ENCODE peak calls at places on chromosomes 4 and X, in nine cellular contexts. One of them, this sample, is unnamed.

GRCh38 chrX:96791559-96791958 is 92.1 kb upstream of the RPA4 start:
- DNase-seq in AG09319: no peak
- DNase-seq in iPS-NIHi11: no peak
- DNase-seq in stomach: no peak
- DNase-seq in cardiac muscle cell: no peak
- DNase-seq in M059J: no peak
- DNase-seq in kidney tubule cell: no peak
- DNase-seq in GM12878: no peak
- DNase-seq in B cell: no peak
- DNase-seq in this sample: no peak

GRCh38 chr4:72295966-72296557 is 264.3 kb downstream of the NPFFR2 start:
- DNase-seq in iPS-NIHi11: peak
- DNase-seq in cardiac muscle cell: peak
- DNase-seq in stomach: no peak
- DNase-seq in B cell: no peak
- DNase-seq in kidney tubule cell: peak
- DNase-seq in AG09319: peak
- DNase-seq in GM12878: no peak
- DNase-seq in M059J: peak
- DNase-seq in this sample: peak

GRCh38 chr4:20323991-20324390 is 72.3 kb downstream of the SLIT2 start:
- DNase-seq in M059J: peak
- DNase-seq in stomach: no peak
- DNase-seq in cardiac muscle cell: peak
- DNase-seq in GM12878: no peak
- DNase-seq in iPS-NIHi11: no peak
- DNase-seq in B cell: no peak
- DNase-seq in AG09319: no peak
- DNase-seq in kidney tubule cell: peak
- DNase-seq in this sample: no peak

GRCh38 chr4:105896461-105896939 is 1.2 kb downstream of the NPNT start:
- DNase-seq in cardiac muscle cell: no peak
- DNase-seq in AG09319: no peak
- DNase-seq in B cell: no peak
- DNase-seq in kidney tubule cell: peak
- DNase-seq in M059J: no peak
- DNase-seq in stomach: no peak
- DNase-seq in GM12878: no peak
- DNase-seq in iPS-NIHi11: peak
- DNase-seq in this sample: no peak

GRCh38 chrX:15737957-15738685 is at the start of gene CA5B:
- DNase-seq in GM12878: peak
- DNase-seq in cardiac muscle cell: peak
- DNase-seq in B cell: peak
- DNase-seq in M059J: peak
- DNase-seq in iPS-NIHi11: peak
- DNase-seq in stomach: peak
- DNase-seq in kidney tubule cell: peak
- DNase-seq in AG09319: peak
- DNase-seq in this sample: peak

GRCh38 chrX:34585561-34585960 is 71.5 kb downstream of the TMEM47 start:
- DNase-seq in stomach: no peak
- DNase-seq in AG09319: no peak
- DNase-seq in M059J: peak
- DNase-seq in kidney tubule cell: no peak
- DNase-seq in GM12878: no peak
- DNase-seq in B cell: no peak
- DNase-seq in iPS-NIHi11: no peak
- DNase-seq in cardiac muscle cell: no peak
- DNase-seq in this sample: no peak

GRCh38 chr4:38664704-38665401 is 854 bp downstream of the KLF3 start:
- DNase-seq in GM12878: no peak
- DNase-seq in AG09319: no peak
- DNase-seq in iPS-NIHi11: peak
- DNase-seq in cardiac muscle cell: peak
- DNase-seq in kidney tubule cell: peak
- DNase-seq in stomach: peak
- DNase-seq in M059J: peak
- DNase-seq in B cell: peak
- DNase-seq in this sample: peak

GRCh38 chrX:130110379-130111219 is at the start of gene ELF4:
- DNase-seq in GM12878: no peak
- DNase-seq in kidney tubule cell: peak
- DNase-seq in stomach: peak
- DNase-seq in cardiac muscle cell: peak
- DNase-seq in B cell: peak
- DNase-seq in M059J: peak
- DNase-seq in AG09319: no peak
- DNase-seq in iPS-NIHi11: peak
- DNase-seq in this sample: peak

GRCh38 chr4:68272860-68273259 is 27.4 kb upstream of the TMPRSS11B start:
- DNase-seq in kidney tubule cell: peak
- DNase-seq in B cell: no peak
- DNase-seq in iPS-NIHi11: peak
- DNase-seq in GM12878: no peak
- DNase-seq in M059J: no peak
- DNase-seq in AG09319: no peak
- DNase-seq in stomach: no peak
- DNase-seq in cardiac muscle cell: no peak
- DNase-seq in this sample: no peak

GRCh38 chr4:60134106-60134505 is 1066.0 kb upstream of the ADGRL3 start:
- DNase-seq in kidney tubule cell: no peak
- DNase-seq in iPS-NIHi11: no peak
- DNase-seq in M059J: no peak
- DNase-seq in cardiac muscle cell: no peak
- DNase-seq in B cell: no peak
- DNase-seq in AG09319: no peak
- DNase-seq in GM12878: no peak
- DNase-seq in stomach: no peak
- DNase-seq in this sample: no peak

GRCh38 chr4:169799260-169799659 is 41.5 kb upstream of the HPF1 start:
- DNase-seq in GM12878: no peak
- DNase-seq in AG09319: no peak
- DNase-seq in iPS-NIHi11: no peak
- DNase-seq in cardiac muscle cell: no peak
- DNase-seq in M059J: no peak
- DNase-seq in B cell: no peak
- DNase-seq in kidney tubule cell: peak
- DNase-seq in stomach: no peak
- DNase-seq in this sample: no peak

GRCh38 chr4:101169044-101170014 is 178.0 kb downstream of the PPP3CA start:
- DNase-seq in AG09319: peak
- DNase-seq in stomach: peak
- DNase-seq in iPS-NIHi11: peak
- DNase-seq in GM12878: peak
- DNase-seq in B cell: peak
- DNase-seq in M059J: peak
- DNase-seq in cardiac muscle cell: peak
- DNase-seq in kidney tubule cell: peak
- DNase-seq in this sample: peak

GRCh38 chr4:138236035-138236434 is 6.1 kb downstream of the SLC7A11 start:
- DNase-seq in iPS-NIHi11: no peak
- DNase-seq in cardiac muscle cell: no peak
- DNase-seq in M059J: peak
- DNase-seq in stomach: no peak
- DNase-seq in GM12878: no peak
- DNase-seq in kidney tubule cell: no peak
- DNase-seq in B cell: no peak
- DNase-seq in AG09319: no peak
- DNase-seq in this sample: no peak

GRCh38 chrX:119784747-119785446 is 6.5 kb downstream of the RPL39 start:
- DNase-seq in AG09319: no peak
- DNase-seq in GM12878: no peak
- DNase-seq in kidney tubule cell: peak
- DNase-seq in M059J: peak
- DNase-seq in iPS-NIHi11: peak
- DNase-seq in cardiac muscle cell: no peak
- DNase-seq in B cell: peak
- DNase-seq in stomach: peak
- DNase-seq in this sample: peak

GRCh38 chr4:52529983-52530382 is 129.1 kb downstream of the USP46 start:
- DNase-seq in kidney tubule cell: no peak
- DNase-seq in cardiac muscle cell: no peak
- DNase-seq in iPS-NIHi11: no peak
- DNase-seq in GM12878: no peak
- DNase-seq in AG09319: no peak
- DNase-seq in B cell: no peak
- DNase-seq in M059J: no peak
- DNase-seq in stomach: no peak
- DNase-seq in this sample: no peak

GRCh38 chr4:80495847-80496246 is 160.3 kb downstream of the CFAP299 start:
- DNase-seq in B cell: no peak
- DNase-seq in cardiac muscle cell: no peak
- DNase-seq in AG09319: no peak
- DNase-seq in iPS-NIHi11: peak
- DNase-seq in GM12878: no peak
- DNase-seq in M059J: no peak
- DNase-seq in stomach: no peak
- DNase-seq in kidney tubule cell: no peak
- DNase-seq in this sample: no peak

GRCh38 chrX:107107459-107107858 is 11.2 kb downstream of the RBM41 start:
- DNase-seq in iPS-NIHi11: no peak
- DNase-seq in GM12878: no peak
- DNase-seq in cardiac muscle cell: no peak
- DNase-seq in AG09319: no peak
- DNase-seq in M059J: peak
- DNase-seq in kidney tubule cell: peak
- DNase-seq in B cell: no peak
- DNase-seq in stomach: no peak
- DNase-seq in this sample: no peak

GRCh38 chrX:42151808-42152207 is 228.5 kb upstream of the CASK start:
- DNase-seq in GM12878: no peak
- DNase-seq in stomach: no peak
- DNase-seq in AG09319: no peak
- DNase-seq in cardiac muscle cell: no peak
- DNase-seq in iPS-NIHi11: no peak
- DNase-seq in kidney tubule cell: no peak
- DNase-seq in M059J: peak
- DNase-seq in B cell: no peak
- DNase-seq in this sample: no peak

GRCh38 chr4:79865253-79865652 is 207.8 kb downstream of the ANTXR2 start:
- DNase-seq in GM12878: no peak
- DNase-seq in AG09319: no peak
- DNase-seq in B cell: no peak
- DNase-seq in iPS-NIHi11: no peak
- DNase-seq in kidney tubule cell: peak
- DNase-seq in stomach: no peak
- DNase-seq in cardiac muscle cell: no peak
- DNase-seq in M059J: peak
- DNase-seq in this sample: no peak

GRCh38 chrX:9681422-9681821 is 84.2 kb downstream of the GPR143 start:
- DNase-seq in kidney tubule cell: peak
- DNase-seq in AG09319: no peak
- DNase-seq in M059J: peak
- DNase-seq in GM12878: no peak
- DNase-seq in iPS-NIHi11: no peak
- DNase-seq in cardiac muscle cell: no peak
- DNase-seq in stomach: no peak
- DNase-seq in B cell: no peak
- DNase-seq in this sample: no peak

GRCh38 chr4:10205223-10205622 is 88.6 kb upstream of the WDR1 start:
- DNase-seq in iPS-NIHi11: no peak
- DNase-seq in AG09319: no peak
- DNase-seq in cardiac muscle cell: no peak
- DNase-seq in M059J: peak
- DNase-seq in GM12878: no peak
- DNase-seq in stomach: no peak
- DNase-seq in kidney tubule cell: peak
- DNase-seq in B cell: no peak
- DNase-seq in this sample: peak

GRCh38 chr4:155676430-155676825 is 9.8 kb downstream of the GUCY1A1 start:
- DNase-seq in cardiac muscle cell: peak
- DNase-seq in GM12878: no peak
- DNase-seq in kidney tubule cell: no peak
- DNase-seq in M059J: no peak
- DNase-seq in B cell: no peak
- DNase-seq in iPS-NIHi11: no peak
- DNase-seq in stomach: no peak
- DNase-seq in AG09319: no peak
- DNase-seq in this sample: no peak

GRCh38 chr4:78220283-78220682 is 163.2 kb downstream of the FRAS1 start:
- DNase-seq in AG09319: no peak
- DNase-seq in cardiac muscle cell: no peak
- DNase-seq in M059J: no peak
- DNase-seq in iPS-NIHi11: no peak
- DNase-seq in GM12878: no peak
- DNase-seq in kidney tubule cell: no peak
- DNase-seq in B cell: no peak
- DNase-seq in stomach: no peak
- DNase-seq in this sample: no peak

GRCh38 chr4:76634239-76634638 is 199.2 kb downstream of the SHROOM3 start:
- DNase-seq in M059J: peak
- DNase-seq in AG09319: peak
- DNase-seq in iPS-NIHi11: no peak
- DNase-seq in B cell: no peak
- DNase-seq in cardiac muscle cell: no peak
- DNase-seq in GM12878: no peak
- DNase-seq in stomach: no peak
- DNase-seq in kidney tubule cell: peak
- DNase-seq in this sample: no peak

GRCh38 chr4:156038772-156039171 is 85.1 kb upstream of the CTSO start:
- DNase-seq in iPS-NIHi11: no peak
- DNase-seq in M059J: no peak
- DNase-seq in AG09319: no peak
- DNase-seq in stomach: no peak
- DNase-seq in cardiac muscle cell: no peak
- DNase-seq in kidney tubule cell: no peak
- DNase-seq in B cell: no peak
- DNase-seq in GM12878: no peak
- DNase-seq in this sample: no peak

GRCh38 chr4:55866290-55866907 is 13.0 kb downstream of the EXOC1 start:
- DNase-seq in iPS-NIHi11: no peak
- DNase-seq in cardiac muscle cell: no peak
- DNase-seq in M059J: peak
- DNase-seq in stomach: no peak
- DNase-seq in GM12878: peak
- DNase-seq in kidney tubule cell: peak
- DNase-seq in B cell: no peak
- DNase-seq in AG09319: peak
- DNase-seq in this sample: no peak

GRCh38 chr4:1381944-1382541 is 24.2 kb downstream of the NKX1-1 start:
- DNase-seq in M059J: no peak
- DNase-seq in kidney tubule cell: no peak
- DNase-seq in B cell: no peak
- DNase-seq in GM12878: no peak
- DNase-seq in AG09319: no peak
- DNase-seq in stomach: no peak
- DNase-seq in cardiac muscle cell: no peak
- DNase-seq in iPS-NIHi11: no peak
- DNase-seq in this sample: no peak

GRCh38 chr4:63788271-63788670 is 621.0 kb downstream of the TECRL start:
- DNase-seq in AG09319: no peak
- DNase-seq in M059J: no peak
- DNase-seq in kidney tubule cell: no peak
- DNase-seq in cardiac muscle cell: no peak
- DNase-seq in iPS-NIHi11: no peak
- DNase-seq in GM12878: no peak
- DNase-seq in stomach: no peak
- DNase-seq in B cell: no peak
- DNase-seq in this sample: no peak

This sample was measured in D341Med.